ENCODE peak calls at places on chromosomes 3 and 15, in four cellular contexts. P, J, X and S are unnamed samples.

GRCh38 chr3:152385761-152386160 is 117.0 kb downstream of the MBNL1 start:
- DNase-seq in P (peak; percentile 39), J (no peak), X (no peak), S (no peak)

GRCh38 chr3:16807441-16807840 is 77.3 kb upstream of the PLCL2 start:
- DNase-seq in P (no peak), X (no peak), J (no peak), S (no peak)

GRCh38 chr15:66740802-66741201 is 38.8 kb downstream of the SMAD6 start:
- DNase-seq in P (no peak), J (no peak), X (no peak), S (no peak)

GRCh38 chr3:123816673-123817207 is 67.4 kb downstream of the MYLK start:
- DNase-seq in J (no peak), P (peak; percentile 49), X (no peak), S (no peak)

GRCh38 chr15:58066042-58066867 is 744 bp upstream of the ALDH1A2 start:
- DNase-seq in X (no peak), J (peak; percentile 70), P (no peak), S (peak; percentile 92)

GRCh38 chr3:157785071-157785826 is 282.0 kb upstream of the VEPH1 start:
- DNase-seq in X (no peak), J (no peak), P (peak; percentile 82), S (no peak)

GRCh38 chr3:134426660-134427181 is 52.5 kb upstream of the AMOTL2 start:
- DNase-seq in J (no peak), P (peak; percentile 74), X (no peak), S (no peak)

GRCh38 chr3:15329058-15330005 is 3.1 kb downstream of the SH3BP5 start:
- DNase-seq in J (no peak), P (no peak), X (no peak), S (no peak)